ENCODE peak calls at places on chromosome 11, in four cellular contexts. X is progenitor cell of endocrine pancreas, Q is body of pancreas, V is GM12865. A is an unnamed sample.

GRCh38 chr11:76095891-76096290 is 110.4 kb downstream of the WNT11 start:
- DNase-seq in X (no peak), Q (no peak), V (no peak), A (no peak)

GRCh38 chr11:69080361-69080973 is 31.7 kb downstream of the TPCN2 start:
- DNase-seq in X (no peak), Q (no peak), V (no peak), A (no peak)

GRCh38 chr11:22521226-22521625 is 104.4 kb downstream of the FANCF start:
- DNase-seq in X (no peak), Q (no peak), V (peak), A (no peak)

GRCh38 chr11:74522776-74523175 is 29.3 kb upstream of the LIPT2 start:
- DNase-seq in X (no peak), Q (no peak), V (no peak), A (no peak)

GRCh38 chr11:69230856-69231425 is 63.0 kb upstream of the MYEOV start:
- DNase-seq in X (no peak), Q (no peak), V (no peak), A (no peak)

GRCh38 chr11:30206249-30206996 is 24.4 kb upstream of the FSHB start:
- DNase-seq in X (no peak), Q (no peak), V (peak), A (no peak)

GRCh38 chr11:69662806-69663205 is 12.3 kb downstream of the LTO1 start:
- DNase-seq in X (no peak), Q (no peak), V (no peak), A (peak)

GRCh38 chr11:79241205-79241604 is 199.6 kb downstream of the TENM4 start:
- DNase-seq in X (no peak), Q (no peak), V (no peak), A (no peak)

GRCh38 chr11:125153837-125154236 is 10.7 kb upstream of the PKNOX2 start:
- DNase-seq in X (no peak), Q (no peak), V (no peak), A (no peak)

GRCh38 chr11:10302744-10303557 is 1.9 kb upstream of the ADM start:
- DNase-seq in X (no peak), Q (peak), V (peak), A (peak)

GRCh38 chr11:112024178-112024777 is 930 bp upstream of the DLAT start:
- DNase-seq in X (no peak), Q (no peak), V (peak), A (no peak)

GRCh38 chr11:89067264-89067663 is 1.5 kb upstream of the GRM5 start:
- DNase-seq in X (no peak), Q (no peak), V (no peak), A (no peak)

GRCh38 chr11:104918113-104918824 is 20.0 kb upstream of the CASP12 start:
- DNase-seq in X (no peak), Q (no peak), V (no peak), A (no peak)

GRCh38 chr11:95095858-95096587 is 6.4 kb downstream of the ENDOD1 start:
- DNase-seq in X (no peak), Q (no peak), V (peak), A (no peak)

DNA sequence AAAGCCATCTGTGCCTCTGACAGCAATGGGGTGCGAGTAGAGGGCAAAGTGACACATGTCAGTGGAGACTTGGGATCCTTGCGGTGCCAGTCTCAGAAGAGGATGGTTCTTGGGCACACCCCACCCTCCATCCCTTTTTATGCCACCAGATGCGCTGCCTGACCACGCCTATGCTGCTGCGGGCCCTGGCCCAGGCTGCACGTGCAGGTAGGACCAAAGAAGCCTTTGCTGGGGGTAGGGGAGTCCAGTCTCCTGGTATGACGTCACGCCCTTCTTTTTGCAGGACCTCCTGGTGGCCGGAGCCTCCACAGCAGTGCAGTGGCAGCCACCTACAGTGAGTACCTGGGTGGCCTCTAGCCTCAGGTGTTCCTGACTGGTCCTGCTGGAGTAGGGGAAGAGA is 1.5 kb downstream of the NDUFS8 start:
- DNase-seq in X (no peak), Q (no peak), V (no peak), A (no peak)
- TF ChIP-seq CTCF in X (no peak), Q (no peak), V (no peak), A (no peak)

DNA sequence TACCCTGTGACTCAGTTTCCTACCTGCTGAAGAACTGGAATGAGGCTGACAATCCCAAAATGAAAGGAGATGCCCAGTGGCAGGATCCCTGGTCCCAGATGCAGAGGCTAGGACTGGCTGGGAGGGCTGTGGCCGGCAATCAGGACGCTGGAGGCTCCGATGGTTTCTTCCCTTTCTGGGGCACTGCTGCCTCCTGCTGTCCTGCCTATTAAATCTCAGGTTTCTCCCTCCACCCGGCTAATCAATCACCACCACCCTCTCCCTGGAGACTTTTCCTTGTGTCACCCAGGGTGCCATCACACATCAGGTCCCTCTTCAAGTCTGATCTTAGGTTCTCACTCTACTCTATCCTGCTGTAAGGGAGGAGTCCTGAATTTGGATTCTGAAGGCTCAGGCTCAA is 82.6 kb downstream of the RCN1 start:
- DNase-seq in X (peak), Q (peak), V (peak), A (no peak)
- TF ChIP-seq CTCF in X (peak), Q (peak), V (peak), A (peak)

DNA sequence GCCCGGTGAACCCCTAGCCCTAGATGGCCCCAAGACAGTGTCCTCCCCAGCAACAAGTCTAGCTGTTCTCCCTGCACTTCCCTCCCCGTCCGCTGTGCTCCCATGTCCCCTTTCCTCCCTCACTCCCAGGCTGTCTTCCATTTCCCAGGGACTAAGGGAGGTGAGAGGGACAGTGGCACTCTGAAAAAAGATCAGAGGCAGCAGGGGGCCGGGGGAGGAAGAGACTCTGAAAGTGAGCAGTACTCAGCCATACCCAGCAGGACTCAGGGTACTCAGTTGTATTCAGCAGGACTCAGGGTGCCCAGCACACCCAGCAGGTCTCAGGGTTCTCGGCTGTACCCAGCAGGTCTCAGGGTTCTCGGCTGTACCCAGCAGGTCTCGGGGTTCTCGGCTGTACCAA is 48.4 kb upstream of the THY1 start:
- DNase-seq in X (no peak), Q (no peak), V (no peak), A (no peak)
- TF ChIP-seq CTCF in X (no peak), Q (no peak), V (no peak), A (no peak)

GRCh38 chr11:5449432-5449831 is 309 bp downstream of the OR51I2 start:
- DNase-seq in X (no peak), Q (no peak), V (no peak), A (no peak)

GRCh38 chr11:5449023-5449422 is at the start of gene OR51I2:
- DNase-seq in X (no peak), Q (no peak), V (no peak), A (no peak)

DNA sequence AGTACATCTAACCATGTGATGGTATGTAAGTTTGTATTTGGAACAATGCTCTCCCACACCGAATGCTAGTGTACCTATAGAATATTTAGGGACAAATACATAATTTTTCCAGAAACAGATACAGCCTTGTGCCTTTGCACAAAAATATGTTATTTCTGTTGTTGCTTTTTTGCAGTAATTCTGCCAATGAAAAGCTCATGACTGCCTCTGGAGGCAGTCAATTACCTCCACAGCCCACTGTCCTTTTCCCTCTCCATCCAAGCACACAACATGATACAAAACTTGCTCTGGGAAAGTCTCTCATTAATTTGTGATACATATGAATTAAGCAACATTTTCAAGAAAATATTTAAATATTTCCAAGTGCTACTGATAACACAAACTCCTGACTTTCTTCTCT is 3.6 kb downstream of the OR51I2 start:
- DNase-seq in X (no peak), Q (no peak), V (no peak), A (no peak)
- TF ChIP-seq CTCF in X (peak), Q (no peak), V (no peak), A (no peak)

GRCh38 chr11:58195939-58196338 is 7.1 kb downstream of the OR9Q2 start:
- DNase-seq in X (no peak), Q (no peak), V (no peak), A (no peak)
- TF ChIP-seq CTCF in X (no peak), Q (no peak), V (no peak), A (no peak)

DNA sequence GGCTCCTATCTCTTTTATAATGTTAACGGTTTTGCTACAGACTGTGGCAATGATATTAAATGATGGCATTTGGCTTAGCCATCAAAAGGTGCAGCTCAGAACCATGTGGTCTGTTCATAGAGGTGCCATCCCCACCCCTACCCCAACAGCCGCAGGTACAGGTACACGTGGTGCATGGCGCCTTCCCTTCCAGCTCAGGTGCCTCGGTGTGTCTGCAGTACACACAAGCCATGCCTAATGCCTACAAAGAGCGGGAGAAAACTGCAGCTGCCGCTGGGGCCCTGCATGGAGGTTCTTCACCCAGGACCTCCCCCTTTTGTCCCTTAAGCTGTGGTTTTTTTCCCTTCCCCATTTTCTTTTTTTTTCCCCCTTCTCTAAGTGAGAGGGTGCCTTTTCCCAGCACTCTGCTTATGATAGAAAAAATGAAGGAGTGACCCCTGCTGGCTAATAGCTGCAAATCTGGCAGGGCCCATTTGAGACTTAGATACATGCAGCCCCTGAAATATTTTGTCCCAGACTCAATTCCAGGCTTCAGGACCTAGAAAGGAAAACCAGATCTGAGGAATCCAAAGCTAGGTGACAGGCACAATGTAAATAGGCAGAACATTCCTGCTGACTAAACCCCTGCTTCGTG is 6.5 kb downstream of the OR52M1 start:
- DNase-seq in X (no peak), Q (no peak), V (peak), A (no peak)
- TF ChIP-seq CTCF in X (peak), Q (no peak), V (peak), A (no peak)

DNA sequence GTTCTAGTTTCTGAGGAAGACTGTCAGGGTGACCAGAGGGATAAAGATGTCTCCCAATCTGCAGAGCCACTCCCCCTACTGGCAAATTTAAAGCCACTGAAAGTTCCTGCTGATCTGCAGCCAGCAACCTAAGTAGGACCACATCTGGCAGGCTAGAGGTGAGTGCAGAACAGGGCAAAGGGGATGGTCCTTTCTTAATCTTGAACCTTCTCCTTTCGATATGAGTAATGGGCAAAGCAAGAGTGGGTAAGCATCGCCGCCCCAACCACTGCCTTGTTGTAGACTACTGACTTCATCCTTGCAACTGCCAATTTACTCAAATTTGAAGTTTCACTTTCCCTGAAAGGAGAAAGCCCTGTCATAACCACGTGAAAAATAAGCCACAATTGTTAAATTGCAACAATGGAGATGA is 30.7 kb downstream of the SCUBE2 start:
- DNase-seq in X (no peak), Q (no peak), V (peak), A (no peak)
- TF ChIP-seq CTCF in X (peak), Q (no peak), V (peak), A (no peak)

A was measured in dorsolateral prefrontal cortex.